ENCODE peak calls at places on chromosomes 6 and 20, in six cellular contexts. U is psoas muscle; M is CD8-positive, alpha-beta T cell; J is WERI-Rb-1; E is right cardiac atrium; W is mesendoderm. Y is an unnamed sample.

GRCh38 chr6:137832110-137832509 is 34.9 kb upstream of the TNFAIP3 start:
- DNase-seq in E (no peak), W (peak), U (no peak), M (no peak), J (no peak), Y (no peak)

GRCh38 chr20:44856847-44857448 is 28.6 kb upstream of the YWHAB start:
- DNase-seq in W (peak), M (no peak), E (no peak), J (no peak), U (no peak), Y (peak)

GRCh38 chr6:161486903-161487531 is 213.2 kb upstream of the AGPAT4 start:
- DNase-seq in M (no peak), E (no peak), W (no peak), J (no peak), U (no peak), Y (no peak)

GRCh38 chr6:47404436-47404835 is 73.2 kb upstream of the CD2AP start:
- DNase-seq in W (no peak), U (no peak), E (no peak), M (no peak), J (no peak), Y (no peak)

GRCh38 chr6:167779993-167780655 is 46.6 kb upstream of the AFDN start:
- DNase-seq in J (no peak), E (no peak), U (no peak), W (no peak), M (no peak), Y (no peak)

GRCh38 chr6:145529582-145529981 is 205.7 kb downstream of the EPM2A start:
- DNase-seq in E (no peak), W (no peak), J (no peak), U (no peak), M (no peak), Y (no peak)

GRCh38 chr20:38599410-38599882 is 2.2 kb upstream of the ARHGAP40 start:
- DNase-seq in W (peak), E (peak), U (peak), J (no peak), M (no peak), Y (no peak)

GRCh38 chr6:90494067-90494773 is 92.7 kb downstream of the MAP3K7 start:
- DNase-seq in J (no peak), M (no peak), E (no peak), U (no peak), W (peak), Y (no peak)

GRCh38 chr6:37021356-37022129 is 16.1 kb downstream of the FGD2 start:
- DNase-seq in J (peak), W (peak), M (peak), E (peak), U (no peak), Y (peak)

GRCh38 chr6:38155144-38155543 is 335.6 kb downstream of the ZFAND3 start:
- DNase-seq in W (no peak), E (no peak), U (no peak), J (no peak), M (no peak), Y (no peak)

GRCh38 chr6:147022041-147022440 is 182.2 kb upstream of the STXBP5 start:
- DNase-seq in W (peak), E (no peak), U (no peak), J (no peak), M (no peak), Y (no peak)

GRCh38 chr20:43194187-43194586 is 4.5 kb upstream of the PTPRT start:
- DNase-seq in W (no peak), M (no peak), U (no peak), E (no peak), J (no peak), Y (no peak)

DNA sequence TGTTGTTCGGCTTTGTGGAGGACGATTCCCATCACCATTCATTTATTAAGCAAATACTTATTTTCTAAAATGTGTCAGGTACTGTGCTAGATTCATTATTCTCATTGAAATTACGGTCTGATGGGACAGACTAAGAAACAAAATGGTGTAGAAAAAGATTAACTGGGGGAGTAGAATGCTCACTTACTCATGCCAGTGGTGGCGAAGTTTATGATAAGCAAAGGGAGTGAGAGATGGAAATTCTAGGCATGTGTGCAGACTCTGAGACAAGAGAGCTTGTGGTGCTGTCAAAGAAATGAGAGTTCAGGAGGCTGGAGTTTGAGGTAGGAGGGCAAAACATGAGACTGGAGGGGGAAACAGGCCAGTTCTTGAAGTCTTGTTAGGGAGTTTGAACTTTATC is 896 bp downstream of the RPP21 start:
- DNase-seq in U (no peak), E (no peak), J (no peak), M (no peak), W (no peak), Y (no peak)
- H3K4me3 ChIP-seq in U (peak), E (peak), J (peak), M (peak), W (no peak), Y (peak)

DNA sequence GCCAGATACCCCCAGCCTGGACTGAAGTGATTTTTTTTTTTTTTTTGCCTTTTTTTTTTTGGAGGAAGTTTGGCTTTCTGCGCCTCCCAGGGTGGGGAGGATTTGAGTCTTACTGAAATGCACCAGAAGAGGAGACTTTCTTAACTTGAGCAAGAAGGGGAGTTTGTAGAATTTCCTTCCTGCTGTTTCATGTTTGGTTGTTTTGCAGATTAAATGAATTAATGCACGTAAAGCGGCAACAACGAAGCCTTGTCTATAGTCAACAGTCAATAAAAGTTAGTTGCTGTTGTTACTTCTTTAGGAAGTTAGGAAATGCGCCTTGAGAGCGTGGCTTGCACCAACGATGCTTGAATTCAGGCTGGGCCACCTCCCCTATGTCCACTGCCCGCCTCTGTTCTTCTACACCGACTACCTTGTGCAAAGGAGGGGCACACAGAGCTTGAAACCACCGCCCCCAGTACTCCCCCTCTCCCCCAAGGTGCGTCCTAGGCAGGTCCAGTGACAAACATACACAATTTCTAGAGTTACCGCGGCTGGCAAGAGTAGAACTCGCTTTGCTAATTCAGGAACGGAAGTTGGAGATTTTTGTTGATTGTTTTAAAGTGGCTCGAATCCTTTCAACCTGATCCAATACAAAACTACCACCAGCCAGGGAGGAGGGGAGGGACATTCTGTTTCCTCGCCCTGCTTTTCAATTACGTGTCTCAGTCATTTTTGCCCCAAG is 828 bp upstream of the CYP24A1 start:
- DNase-seq in W (peak), E (no peak), U (no peak), M (no peak), J (no peak), Y (no peak)
- H3K4me3 ChIP-seq in W (no peak), E (no peak), U (no peak), M (peak), J (no peak), Y (no peak)

GRCh38 chr20:58075980-58076749 is 152.3 kb downstream of the ANKRD60 start:
- DNase-seq in U (no peak), M (no peak), W (no peak), E (peak), J (no peak), Y (no peak)

GRCh38 chr20:58072695-58073671 is 155.5 kb downstream of the ANKRD60 start:
- DNase-seq in J (no peak), E (peak), M (no peak), U (no peak), W (no peak), Y (no peak)

GRCh38 chr20:58075565-58075964 is 152.9 kb downstream of the ANKRD60 start:
- DNase-seq in U (no peak), W (no peak), E (peak), M (no peak), J (no peak), Y (no peak)

GRCh38 chr20:58071991-58072390 is 156.5 kb downstream of the ANKRD60 start:
- DNase-seq in W (no peak), U (no peak), M (no peak), J (no peak), E (no peak), Y (no peak)

DNA sequence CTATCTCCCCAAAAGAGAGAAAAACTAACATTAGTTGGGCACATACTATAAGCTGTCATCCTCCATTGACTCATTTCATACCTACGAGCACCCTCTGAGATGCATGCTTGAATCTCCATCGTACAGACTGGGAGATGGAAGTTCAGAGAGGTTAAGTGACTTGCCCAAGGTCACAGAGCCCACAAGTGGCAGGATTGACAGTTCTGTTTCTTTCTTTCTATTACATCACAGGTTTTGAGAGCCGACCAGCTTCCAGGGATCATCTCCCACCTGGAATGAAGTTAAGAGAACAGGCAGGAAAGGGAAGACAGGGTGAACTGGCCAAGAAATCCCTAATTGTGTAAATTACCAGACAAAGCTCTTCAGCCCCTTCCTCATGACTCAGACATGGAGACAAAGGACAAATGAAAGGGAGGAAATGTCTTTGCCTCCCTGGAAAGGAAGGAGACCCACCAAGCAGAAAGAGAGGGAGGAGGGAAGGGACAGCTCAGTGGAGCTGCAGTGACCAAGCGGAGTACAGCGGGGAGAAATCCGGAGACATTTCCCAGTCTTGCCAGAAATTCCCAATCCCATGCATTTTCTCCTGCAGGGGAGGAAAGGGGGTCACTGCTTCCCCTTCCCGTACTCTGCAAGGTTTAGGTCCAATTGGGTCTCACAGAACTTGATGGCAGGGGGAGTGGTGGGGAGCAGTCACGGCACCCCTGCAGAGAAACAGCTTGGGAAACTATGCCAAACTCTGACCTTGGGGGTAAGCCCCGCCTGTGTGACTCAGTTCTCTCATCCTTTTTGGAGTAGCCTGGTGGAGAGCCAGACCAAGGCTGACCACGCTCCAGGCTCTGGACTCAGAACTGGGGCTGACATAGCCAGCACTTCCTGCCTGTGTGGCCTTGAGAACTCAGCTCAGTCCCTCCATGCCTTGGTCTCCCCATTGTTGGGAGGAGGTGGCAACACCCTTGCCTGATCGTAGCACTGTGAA is 154.2 kb downstream of the ANKRD60 start:
- DNase-seq in U (no peak), M (no peak), W (peak), J (no peak), E (no peak), Y (no peak)
- H3K4me3 ChIP-seq in U (no peak), M (no peak), W (no peak), J (no peak), E (no peak), Y (no peak)

DNA sequence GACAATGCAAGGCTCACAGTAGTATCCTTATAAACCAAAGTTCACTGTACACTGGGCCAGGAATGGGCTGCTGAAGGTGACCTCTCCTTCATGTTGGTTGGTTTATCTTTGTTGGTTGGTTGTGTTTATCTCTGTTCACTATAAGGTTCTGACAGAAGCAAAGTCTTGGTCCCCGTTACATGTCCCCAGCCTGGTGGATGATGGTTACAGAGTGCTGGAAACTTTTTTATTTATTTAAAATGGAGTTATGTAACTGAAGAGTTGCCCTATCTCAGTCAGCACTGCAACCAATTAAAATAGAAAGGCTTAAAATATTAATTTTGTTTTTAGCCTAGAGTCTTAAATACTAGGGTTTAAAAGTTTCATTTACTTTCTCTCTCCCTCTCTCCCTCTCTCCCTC is 100.6 kb downstream of the SLC16A10 start:
- DNase-seq in U (no peak), J (no peak), W (no peak), M (no peak), E (no peak), Y (no peak)
- H3K4me3 ChIP-seq in U (no peak), J (no peak), W (no peak), M (no peak), E (no peak), Y (no peak)

Y was measured in Jurkat, Clone E6-1.